ENCODE peak calls at places on chromosomes 3 and 15, in ten cellular contexts. One of them, this sample, is unnamed.

GRCh38 chr3:60048447-60048848 is 998.6 kb upstream of the CFAP20DC start:
- DNase-seq in A549: no peak
- DNase-seq in ovary: no peak
- DNase-seq in SK-N-SH: no peak
- DNase-seq in stomach: no peak
- DNase-seq in tibial nerve: no peak
- DNase-seq in esophagus muscularis mucosa: peak; percentile 62
- DNase-seq in K562: no peak
- DNase-seq in transverse colon: no peak
- DNase-seq in GM12878: no peak
- DNase-seq in this sample: no peak

GRCh38 chr3:42668403-42668740 is 14.9 kb downstream of the ZBTB47 start:
- DNase-seq in A549: no peak
- DNase-seq in ovary: no peak
- DNase-seq in SK-N-SH: no peak
- DNase-seq in stomach: peak; percentile 8
- DNase-seq in tibial nerve: no peak
- DNase-seq in esophagus muscularis mucosa: no peak
- DNase-seq in K562: no peak
- DNase-seq in transverse colon: no peak
- DNase-seq in GM12878: no peak
- DNase-seq in this sample: peak; percentile 49

GRCh38 chr3:66083961-66084270 is 45.2 kb upstream of the MAGI1 start:
- DNase-seq in A549: no peak
- DNase-seq in ovary: no peak
- DNase-seq in SK-N-SH: no peak
- DNase-seq in stomach: no peak
- DNase-seq in tibial nerve: no peak
- DNase-seq in esophagus muscularis mucosa: no peak
- DNase-seq in K562: no peak
- DNase-seq in transverse colon: no peak
- DNase-seq in GM12878: no peak
- DNase-seq in this sample: no peak

GRCh38 chr15:87874896-87875661 is 381.5 kb downstream of the NTRK3 start:
- DNase-seq in A549: no peak
- DNase-seq in ovary: no peak
- DNase-seq in SK-N-SH: peak; percentile 20
- DNase-seq in stomach: no peak
- DNase-seq in tibial nerve: no peak
- DNase-seq in esophagus muscularis mucosa: no peak
- DNase-seq in K562: no peak
- DNase-seq in transverse colon: no peak
- DNase-seq in GM12878: no peak
- DNase-seq in this sample: peak; percentile 65

GRCh38 chr3:49007771-49008528 is 759 bp downstream of the WDR6 start:
- DNase-seq in A549: peak; percentile 83
- DNase-seq in ovary: peak; percentile 95
- DNase-seq in SK-N-SH: peak; percentile 92
- DNase-seq in stomach: peak; percentile 88
- DNase-seq in tibial nerve: peak; percentile 77
- DNase-seq in esophagus muscularis mucosa: peak; percentile 96
- DNase-seq in K562: peak; percentile 85
- DNase-seq in transverse colon: peak; percentile 95
- DNase-seq in GM12878: no peak
- DNase-seq in this sample: peak; percentile 97

GRCh38 chr3:141379250-141379872 is 11.1 kb downstream of the ZBTB38 start:
- DNase-seq in A549: no peak
- DNase-seq in ovary: no peak
- DNase-seq in SK-N-SH: no peak
- DNase-seq in stomach: no peak
- DNase-seq in tibial nerve: no peak
- DNase-seq in esophagus muscularis mucosa: no peak
- DNase-seq in K562: no peak
- DNase-seq in transverse colon: no peak
- DNase-seq in GM12878: peak; percentile 95
- DNase-seq in this sample: no peak

GRCh38 chr15:66387176-66388056 is 704 bp downstream of the MAP2K1 start:
- DNase-seq in A549: peak; percentile 71
- DNase-seq in ovary: peak; percentile 73
- DNase-seq in SK-N-SH: peak; percentile 67
- DNase-seq in stomach: peak; percentile 67
- DNase-seq in tibial nerve: peak; percentile 19
- DNase-seq in esophagus muscularis mucosa: peak; percentile 93
- DNase-seq in K562: peak; percentile 48
- DNase-seq in transverse colon: peak; percentile 66
- DNase-seq in GM12878: no peak
- DNase-seq in this sample: peak; percentile 87

GRCh38 chr3:14037211-14037610 is 87.5 kb downstream of the CHCHD4 start:
- DNase-seq in A549: no peak
- DNase-seq in ovary: no peak
- DNase-seq in SK-N-SH: no peak
- DNase-seq in stomach: no peak
- DNase-seq in tibial nerve: no peak
- DNase-seq in esophagus muscularis mucosa: no peak
- DNase-seq in K562: no peak
- DNase-seq in transverse colon: no peak
- DNase-seq in GM12878: no peak
- DNase-seq in this sample: no peak

DNA sequence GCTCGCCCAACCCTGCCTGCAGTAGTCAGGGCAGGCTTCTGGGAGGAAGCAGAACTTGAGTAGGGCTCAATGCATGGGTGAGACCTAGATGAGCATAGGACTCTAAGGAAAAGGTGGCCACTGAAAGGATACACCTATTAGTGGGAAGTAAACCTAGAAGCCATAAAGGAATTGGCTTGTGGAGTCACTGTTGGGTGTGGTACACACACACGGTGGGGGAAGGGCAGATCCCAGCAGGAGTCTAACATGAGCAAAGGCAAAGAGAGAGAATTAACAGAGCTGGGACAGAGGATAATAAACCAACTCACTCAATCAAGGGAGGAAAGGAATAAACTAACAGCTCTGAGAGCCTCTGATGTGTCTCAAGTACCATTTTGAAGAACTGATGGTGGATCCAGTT is 23.1 kb downstream of the DAPK2 start:
- DNase-seq in A549: no peak
- DNase-seq in ovary: no peak
- DNase-seq in SK-N-SH: no peak
- DNase-seq in stomach: peak; percentile 41
- DNase-seq in tibial nerve: no peak
- DNase-seq in esophagus muscularis mucosa: no peak
- DNase-seq in K562: no peak
- DNase-seq in transverse colon: peak; percentile 84
- DNase-seq in GM12878: no peak
- DNase-seq in this sample: peak; percentile 32
- TF ChIP-seq EP300 in A549: no peak
- TF ChIP-seq EP300 in ovary: no peak
- TF ChIP-seq EP300 in SK-N-SH: no peak
- TF ChIP-seq EP300 in stomach: no peak
- TF ChIP-seq EP300 in tibial nerve: no peak
- TF ChIP-seq EP300 in esophagus muscularis mucosa: no peak
- TF ChIP-seq EP300 in K562: no peak
- TF ChIP-seq EP300 in transverse colon: peak; percentile 46
- TF ChIP-seq EP300 in GM12878: no peak
- TF ChIP-seq EP300 in this sample: no peak

GRCh38 chr3:99817047-99817436 is 620 bp upstream of the CMSS1 start:
- DNase-seq in A549: no peak
- DNase-seq in ovary: peak; percentile 44
- DNase-seq in SK-N-SH: peak; percentile 38
- DNase-seq in stomach: no peak
- DNase-seq in tibial nerve: no peak
- DNase-seq in esophagus muscularis mucosa: no peak
- DNase-seq in K562: peak; percentile 32
- DNase-seq in transverse colon: peak; percentile 14
- DNase-seq in GM12878: no peak
- DNase-seq in this sample: peak; percentile 66
- TF ChIP-seq EP300 in A549: no peak
- TF ChIP-seq EP300 in ovary: no peak
- TF ChIP-seq EP300 in SK-N-SH: no peak
- TF ChIP-seq EP300 in stomach: no peak
- TF ChIP-seq EP300 in tibial nerve: no peak
- TF ChIP-seq EP300 in esophagus muscularis mucosa: no peak
- TF ChIP-seq EP300 in K562: no peak
- TF ChIP-seq EP300 in transverse colon: no peak
- TF ChIP-seq EP300 in GM12878: no peak
- TF ChIP-seq EP300 in this sample: no peak

GRCh38 chr3:188529228-188529627 is 375.3 kb downstream of the LPP start:
- DNase-seq in A549: no peak
- DNase-seq in ovary: no peak
- DNase-seq in SK-N-SH: no peak
- DNase-seq in stomach: no peak
- DNase-seq in tibial nerve: no peak
- DNase-seq in esophagus muscularis mucosa: no peak
- DNase-seq in K562: no peak
- DNase-seq in transverse colon: no peak
- DNase-seq in GM12878: no peak
- DNase-seq in this sample: no peak

GRCh38 chr3:188533172-188533571 is 379.2 kb downstream of the LPP start:
- DNase-seq in A549: no peak
- DNase-seq in ovary: no peak
- DNase-seq in SK-N-SH: no peak
- DNase-seq in stomach: no peak
- DNase-seq in tibial nerve: no peak
- DNase-seq in esophagus muscularis mucosa: no peak
- DNase-seq in K562: no peak
- DNase-seq in transverse colon: no peak
- DNase-seq in GM12878: no peak
- DNase-seq in this sample: no peak

GRCh38 chr3:188533612-188534357 is 379.8 kb downstream of the LPP start:
- DNase-seq in A549: no peak
- DNase-seq in ovary: no peak
- DNase-seq in SK-N-SH: no peak
- DNase-seq in stomach: no peak
- DNase-seq in tibial nerve: no peak
- DNase-seq in esophagus muscularis mucosa: no peak
- DNase-seq in K562: no peak
- DNase-seq in transverse colon: no peak
- DNase-seq in GM12878: no peak
- DNase-seq in this sample: no peak

GRCh38 chr3:188528390-188528789 is 374.4 kb downstream of the LPP start:
- DNase-seq in A549: peak; percentile 25
- DNase-seq in ovary: no peak
- DNase-seq in SK-N-SH: no peak
- DNase-seq in stomach: no peak
- DNase-seq in tibial nerve: no peak
- DNase-seq in esophagus muscularis mucosa: no peak
- DNase-seq in K562: no peak
- DNase-seq in transverse colon: no peak
- DNase-seq in GM12878: no peak
- DNase-seq in this sample: no peak

DNA sequence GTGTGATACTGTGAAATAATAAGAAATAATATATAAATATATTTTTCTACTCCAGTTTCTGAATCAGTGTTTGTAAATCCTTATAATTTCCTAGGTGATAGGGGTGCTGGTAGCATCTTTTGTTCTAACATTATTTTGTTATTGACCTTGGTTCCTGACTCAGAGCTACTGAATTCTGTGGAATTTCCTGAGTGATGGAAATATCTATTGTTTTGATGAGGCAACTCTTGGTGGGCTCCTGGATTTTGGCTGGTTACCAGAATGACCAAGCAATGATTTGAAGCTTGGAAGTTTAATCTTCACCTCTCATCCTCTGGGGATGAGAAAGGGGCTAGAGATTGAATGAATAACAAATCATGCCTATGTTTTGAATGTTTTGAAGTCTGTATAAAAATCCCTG is 377.3 kb downstream of the LPP start:
- DNase-seq in A549: no peak
- DNase-seq in ovary: no peak
- DNase-seq in SK-N-SH: no peak
- DNase-seq in stomach: no peak
- DNase-seq in tibial nerve: no peak
- DNase-seq in esophagus muscularis mucosa: no peak
- DNase-seq in K562: no peak
- DNase-seq in transverse colon: no peak
- DNase-seq in GM12878: no peak
- DNase-seq in this sample: no peak
- TF ChIP-seq EP300 in A549: no peak
- TF ChIP-seq EP300 in ovary: no peak
- TF ChIP-seq EP300 in SK-N-SH: no peak
- TF ChIP-seq EP300 in stomach: no peak
- TF ChIP-seq EP300 in tibial nerve: no peak
- TF ChIP-seq EP300 in esophagus muscularis mucosa: no peak
- TF ChIP-seq EP300 in K562: no peak
- TF ChIP-seq EP300 in transverse colon: no peak
- TF ChIP-seq EP300 in GM12878: no peak
- TF ChIP-seq EP300 in this sample: no peak

GRCh38 chr3:47424434-47425382 is 43.9 kb downstream of the PTPN23 start:
- DNase-seq in A549: no peak
- DNase-seq in ovary: no peak
- DNase-seq in SK-N-SH: no peak
- DNase-seq in stomach: no peak
- DNase-seq in tibial nerve: no peak
- DNase-seq in esophagus muscularis mucosa: no peak
- DNase-seq in K562: no peak
- DNase-seq in transverse colon: no peak
- DNase-seq in GM12878: no peak
- DNase-seq in this sample: no peak

GRCh38 chr3:47421741-47422649 is 41.2 kb downstream of the PTPN23 start:
- DNase-seq in A549: peak; percentile 55
- DNase-seq in ovary: peak; percentile 56
- DNase-seq in SK-N-SH: peak; percentile 74
- DNase-seq in stomach: peak; percentile 72
- DNase-seq in tibial nerve: no peak
- DNase-seq in esophagus muscularis mucosa: no peak
- DNase-seq in K562: no peak
- DNase-seq in transverse colon: peak; percentile 53
- DNase-seq in GM12878: no peak
- DNase-seq in this sample: peak; percentile 68

GRCh38 chr3:47420511-47421484 is 40.0 kb downstream of the PTPN23 start:
- DNase-seq in A549: peak; percentile 83
- DNase-seq in ovary: peak; percentile 86
- DNase-seq in SK-N-SH: peak; percentile 90
- DNase-seq in stomach: peak; percentile 91
- DNase-seq in tibial nerve: peak; percentile 88
- DNase-seq in esophagus muscularis mucosa: peak; percentile 96
- DNase-seq in K562: peak; percentile 90
- DNase-seq in transverse colon: peak; percentile 93
- DNase-seq in GM12878: peak; percentile 65
- DNase-seq in this sample: peak; percentile 91

GRCh38 chr3:47423548-47424145 is 42.8 kb downstream of the PTPN23 start:
- DNase-seq in A549: no peak
- DNase-seq in ovary: no peak
- DNase-seq in SK-N-SH: no peak
- DNase-seq in stomach: no peak
- DNase-seq in tibial nerve: no peak
- DNase-seq in esophagus muscularis mucosa: no peak
- DNase-seq in K562: no peak
- DNase-seq in transverse colon: no peak
- DNase-seq in GM12878: no peak
- DNase-seq in this sample: no peak

DNA sequence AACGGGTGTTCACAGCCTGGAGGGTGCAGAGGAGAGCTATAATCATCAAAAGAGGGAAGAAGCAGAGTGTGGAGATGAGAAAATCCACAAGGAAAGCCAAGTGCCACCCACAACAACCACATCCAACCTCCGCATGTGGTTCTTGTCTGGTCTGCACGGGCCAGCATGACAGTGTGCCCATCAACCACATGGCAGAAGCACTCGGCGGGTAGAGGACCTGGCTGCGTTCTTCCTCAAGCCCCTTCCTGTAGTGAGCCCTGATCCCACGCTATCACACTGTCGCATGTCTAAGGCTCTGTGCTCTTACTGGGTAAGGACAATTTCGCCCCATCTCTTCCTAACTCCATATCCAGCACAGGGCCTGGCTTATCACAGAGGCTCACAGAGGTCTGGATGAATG is 41.9 kb downstream of the PTPN23 start:
- DNase-seq in A549: no peak
- DNase-seq in ovary: no peak
- DNase-seq in SK-N-SH: no peak
- DNase-seq in stomach: no peak
- DNase-seq in tibial nerve: no peak
- DNase-seq in esophagus muscularis mucosa: no peak
- DNase-seq in K562: no peak
- DNase-seq in transverse colon: no peak
- DNase-seq in GM12878: no peak
- DNase-seq in this sample: no peak
- TF ChIP-seq EP300 in A549: no peak
- TF ChIP-seq EP300 in ovary: no peak
- TF ChIP-seq EP300 in SK-N-SH: no peak
- TF ChIP-seq EP300 in stomach: no peak
- TF ChIP-seq EP300 in tibial nerve: no peak
- TF ChIP-seq EP300 in esophagus muscularis mucosa: no peak
- TF ChIP-seq EP300 in K562: no peak
- TF ChIP-seq EP300 in transverse colon: no peak
- TF ChIP-seq EP300 in GM12878: no peak
- TF ChIP-seq EP300 in this sample: no peak